ENCODE peak calls at places on chromosomes 3 and 15, in seven cellular contexts. Z, F, H, M, X, G and D are unnamed samples.
A peak's percentile ranks its signal among the peaks of the same experiment; 100 is the strongest.

GRCh38 chr3:72938471-72939265 is 50.8 kb downstream of the GXYLT2 start:
- DNase-seq in Z (peak; percentile 84), F (peak; percentile 91), H (peak; percentile 12), M (no peak), X (peak; percentile 64), G (peak; percentile 99), D (peak; percentile 54)

GRCh38 chr3:34268032-34268760 is 469.8 kb downstream of the PDCD6IP start:
- DNase-seq in Z (peak; percentile 10), F (no peak), H (no peak), M (no peak), X (no peak), G (peak; percentile 5), D (no peak)

GRCh38 chr3:58609990-58610389 is 32.8 kb upstream of the FAM107A start:
- DNase-seq in Z (no peak), F (no peak), H (no peak), M (no peak), X (no peak), G (peak; percentile 12), D (no peak)

GRCh38 chr3:59839283-59839682 is 789.5 kb upstream of the CFAP20DC start:
- DNase-seq in Z (no peak), F (no peak), H (no peak), M (no peak), X (no peak), G (peak; percentile 90), D (no peak)

GRCh38 chr3:127822836-127823589 is 698 bp upstream of the MGLL start:
- DNase-seq in Z (peak; percentile 75), F (peak; percentile 28), H (no peak), M (no peak), X (peak; percentile 57), G (no peak), D (peak; percentile 85)

GRCh38 chr3:122188758-122189157 is 5.3 kb downstream of the CASR start:
- DNase-seq in Z (no peak), F (no peak), H (no peak), M (no peak), X (no peak), G (no peak), D (no peak)

GRCh38 chr15:66820474-66821258 is 118.6 kb downstream of the SMAD6 start:
- DNase-seq in Z (no peak), F (no peak), H (no peak), M (no peak), X (no peak), G (no peak), D (no peak)

GRCh38 chr3:50246517-50246954 is 10.5 kb downstream of the GNAI2 start:
- DNase-seq in Z (no peak), F (peak; percentile 58), H (no peak), M (peak; percentile 97), X (no peak), G (peak; percentile 95), D (no peak)

GRCh38 chr3:31077021-31077601 is 182.7 kb upstream of the GADL1 start:
- DNase-seq in Z (peak; percentile 64), F (no peak), H (no peak), M (no peak), X (no peak), G (peak; percentile 90), D (no peak)

GRCh38 chr3:73547427-73548036 is 77.2 kb downstream of the PDZRN3 start:
- DNase-seq in Z (peak; percentile 41), F (no peak), H (no peak), M (no peak), X (no peak), G (peak; percentile 79), D (no peak)

GRCh38 chr3:177332955-177333354 is 135.7 kb upstream of the TBL1XR1 start:
- DNase-seq in Z (no peak), F (no peak), H (no peak), M (no peak), X (no peak), G (no peak), D (no peak)

GRCh38 chr3:170467007-170467406 is 48.3 kb downstream of the CLDN11 start:
- DNase-seq in Z (no peak), F (no peak), H (no peak), M (no peak), X (no peak), G (no peak), D (no peak)

GRCh38 chr15:30997270-30997669 is 5.8 kb upstream of the MTMR10 start:
- DNase-seq in Z (no peak), F (no peak), H (no peak), M (no peak), X (no peak), G (no peak), D (no peak)

GRCh38 chr3:145906755-145907154 is 254.2 kb downstream of the PLOD2 start:
- DNase-seq in Z (no peak), F (no peak), H (no peak), M (no peak), X (no peak), G (no peak), D (no peak)

GRCh38 chr3:124295358-124295757 is 303.4 kb upstream of the ROPN1 start:
- DNase-seq in Z (no peak), F (no peak), H (no peak), M (no peak), X (no peak), G (no peak), D (no peak)

GRCh38 chr3:67414740-67415139 is 239.7 kb downstream of the SUCLG2 start:
- DNase-seq in Z (no peak), F (no peak), H (no peak), M (no peak), X (no peak), G (peak; percentile 26), D (no peak)

GRCh38 chr3:10205461-10206165 is 40.9 kb downstream of the IRAK2 start:
- DNase-seq in Z (peak; percentile 77), F (no peak), H (no peak), M (no peak), X (peak; percentile 76), G (peak; percentile 88), D (peak; percentile 69)

GRCh38 chr3:81249540-81250029 is 511.9 kb downstream of the GBE1 start:
- DNase-seq in Z (no peak), F (no peak), H (no peak), M (no peak), X (no peak), G (peak; percentile 89), D (no peak)

GRCh38 chr3:113353678-113354077 is 87.6 kb downstream of the CFAP44 start:
- DNase-seq in Z (no peak), F (no peak), H (no peak), M (no peak), X (no peak), G (no peak), D (no peak)

GRCh38 chr3:63912768-63913588 is 795 bp upstream of the SCAANT1 start:
- DNase-seq in Z (peak; percentile 71), F (peak; percentile 80), H (no peak), M (no peak), X (peak; percentile 77), G (peak; percentile 54), D (peak; percentile 79)

GRCh38 chr15:40317580-40317979 is 5.9 kb upstream of the INAFM2 start:
- DNase-seq in Z (no peak), F (no peak), H (no peak), M (no peak), X (no peak), G (no peak), D (no peak)

GRCh38 chr15:85125056-85125661 is 143.5 kb downstream of the PDE8A start:
- DNase-seq in Z (peak; percentile 56), F (no peak), H (no peak), M (no peak), X (no peak), G (peak; percentile 54), D (no peak)